ENCODE peak calls at places on chromosomes 7 and 10, in ten cellular contexts. R is psoas muscle, I is GM20000, F is T47D, M is HT-29, T is GM03348, V is NCI-H1092 treated with DMSO at 0.1 percent for 48 hours, H is KG1, B is activated B cell treated with CpG ODN at 0.5 μM for 24 hours, A is SIG-M5. W is an unnamed sample.

GRCh38 chr7:120742370-120742769 is 115.6 kb downstream of the TSPAN12 start:
- DNase-seq in B (no peak), V (peak; percentile 98), T (no peak), A (no peak), R (no peak), H (no peak), I (no peak), F (no peak), M (no peak), W (no peak)

GRCh38 chr7:5638994-5639393 is 142.5 kb downstream of the RNF216 start:
- DNase-seq in H (no peak), T (peak; percentile 52), B (no peak), M (no peak), V (no peak), R (no peak), I (no peak), F (no peak), A (no peak), W (no peak)

GRCh38 chr10:130337696-130338587 is 201.8 kb downstream of the GLRX3 start:
- DNase-seq in M (no peak), T (no peak), H (no peak), A (no peak), I (no peak), B (no peak), R (no peak), F (no peak), V (no peak), W (no peak)

GRCh38 chr7:20229652-20230500 is 12.7 kb upstream of the MACC1 start:
- DNase-seq in T (peak; percentile 62), R (no peak), M (no peak), A (no peak), F (no peak), I (no peak), B (no peak), V (no peak), H (no peak), W (no peak)

GRCh38 chr7:38186593-38187314 is 8.7 kb downstream of the STARD3NL start:
- DNase-seq in H (no peak), R (no peak), F (no peak), M (no peak), B (no peak), I (no peak), A (no peak), T (peak; percentile 28), V (no peak), W (no peak)

GRCh38 chr7:1384113-1384415 is 75.2 kb downstream of the MICALL2 start:
- DNase-seq in T (no peak), M (no peak), I (no peak), R (no peak), H (no peak), B (no peak), A (no peak), V (no peak), F (no peak), W (no peak)

GRCh38 chr7:1665721-1666250 is 4.3 kb upstream of the ELFN1 start:
- DNase-seq in V (no peak), T (peak; percentile 81), F (peak; percentile 54), H (no peak), A (no peak), B (peak; percentile 30), M (no peak), R (peak; percentile 29), I (peak; percentile 68), W (peak; percentile 65)

GRCh38 chr10:47239211-47239610 is 60.8 kb upstream of the GDF10 start:
- DNase-seq in H (no peak), F (no peak), M (no peak), T (no peak), A (no peak), B (no peak), R (no peak), V (no peak), I (no peak), W (no peak)

GRCh38 chr7:98165827-98166667 is 45.2 kb upstream of the BHLHA15 start:
- DNase-seq in A (no peak), B (peak; percentile 44), V (peak; percentile 24), I (peak; percentile 58), R (no peak), H (no peak), M (peak; percentile 84), F (peak; percentile 63), T (peak; percentile 25), W (no peak)

GRCh38 chr7:109284943-109285342 is 715.3 kb downstream of the DNAJB9 start:
- DNase-seq in T (no peak), M (no peak), R (no peak), B (no peak), A (no peak), F (no peak), H (no peak), I (no peak), V (no peak), W (no peak)

GRCh38 chr7:98399903-98400537 is 870 bp downstream of the BAIAP2L1 start:
- DNase-seq in M (no peak), I (peak; percentile 50), B (no peak), H (no peak), F (peak; percentile 89), V (no peak), R (no peak), T (no peak), A (no peak), W (no peak)

GRCh38 chr10:30047924-30048531 is 11.4 kb downstream of the JCAD start:
- DNase-seq in R (no peak), M (no peak), A (no peak), T (no peak), I (no peak), B (no peak), V (no peak), F (no peak), H (no peak), W (no peak)

GRCh38 chr10:124086787-124087671 is 6.4 kb downstream of the CHST15 start:
- DNase-seq in A (no peak), M (no peak), V (peak; percentile 62), B (no peak), H (no peak), F (no peak), I (no peak), T (no peak), R (no peak), W (no peak)

GRCh38 chr10:26579256-26580063 is 118.0 kb upstream of the PDSS1 start:
- DNase-seq in T (no peak), V (no peak), B (no peak), H (no peak), R (no peak), I (no peak), A (no peak), M (no peak), F (no peak), W (no peak)

GRCh38 chr10:95906675-95907453 is 911 bp upstream of the CC2D2B start:
- DNase-seq in A (no peak), I (peak; percentile 58), T (peak; percentile 66), B (no peak), H (peak; percentile 79), M (peak; percentile 72), R (peak; percentile 22), F (peak; percentile 77), V (peak; percentile 28), W (peak; percentile 38)

GRCh38 chr7:78323118-78323517 is 524.5 kb downstream of the PHTF2 start:
- DNase-seq in T (peak; percentile 22), A (no peak), R (no peak), I (no peak), H (no peak), V (no peak), B (no peak), M (no peak), F (no peak), W (no peak)

GRCh38 chr10:133162178-133162909 is 2.3 kb downstream of the KNDC1 start:
- DNase-seq in A (no peak), F (peak; percentile 66), T (no peak), H (no peak), V (no peak), R (no peak), I (no peak), M (no peak), B (no peak), W (peak; percentile 60)

W was measured in frontal cortex.